ENCODE peak calls at places on chromosomes 6 and 20, in nine cellular contexts. J is left ventricle myocardium inferior, K is brain microvascular endothelial cell, O is GM23248, D is fibroblast of lung, F is spleen, N is colonic mucosa, Q is heart right ventricle, W is endothelial cell of umbilical vein. H is an unnamed sample.

GRCh38 chr20:20495719-20496474 is 128.0 kb downstream of the INSM1 start:
- DNase-seq in O (no peak), W (no peak), K (no peak), D (no peak), N (no peak), J (no peak), Q (no peak), F (no peak), H (no peak)

GRCh38 chr6:133646021-133646682 is 242.8 kb upstream of the TCF21 start:
- DNase-seq in N (no peak), K (peak; percentile 79), J (no peak), F (no peak), Q (no peak), O (peak; percentile 80), W (no peak), D (peak; percentile 86), H (no peak)

GRCh38 chr6:95784869-95785268 is 207.5 kb downstream of the MANEA start:
- DNase-seq in N (no peak), K (no peak), F (no peak), O (no peak), J (no peak), W (no peak), D (no peak), Q (no peak), H (no peak)

GRCh38 chr6:64459411-64459810 is 823.8 kb downstream of the PHF3 start:
- DNase-seq in N (no peak), K (no peak), F (no peak), D (no peak), Q (no peak), J (no peak), W (no peak), O (no peak), H (no peak)

GRCh38 chr6:56902551-56903464 is 52.1 kb upstream of the BEND6 start:
- DNase-seq in N (peak; percentile 30), J (no peak), Q (peak; percentile 9), D (peak; percentile 82), F (no peak), W (peak; percentile 49), O (peak; percentile 74), K (peak; percentile 18), H (no peak)

GRCh38 chr20:58691773-58692578 is 624 bp upstream of the NPEPL1 start:
- DNase-seq in J (peak; percentile 56), D (no peak), Q (peak; percentile 56), K (no peak), N (peak; percentile 34), O (peak; percentile 50), W (no peak), F (peak; percentile 91), H (peak; percentile 67)

GRCh38 chr6:73409395-73409794 is 14.8 kb downstream of the DDX43 start:
- DNase-seq in W (no peak), O (no peak), K (no peak), D (no peak), Q (no peak), N (no peak), J (no peak), F (no peak), H (no peak)

GRCh38 chr20:4937422-4938319 is 63.6 kb downstream of the SLC23A2 start:
- DNase-seq in Q (no peak), F (no peak), K (no peak), O (no peak), W (peak; percentile 52), D (no peak), N (no peak), J (no peak), H (no peak)

GRCh38 chr6:161584051-161584450 is 310.2 kb upstream of the AGPAT4 start:
- DNase-seq in Q (no peak), O (peak; percentile 48), N (no peak), D (peak; percentile 7), K (no peak), F (no peak), J (no peak), W (no peak), H (no peak)

DNA sequence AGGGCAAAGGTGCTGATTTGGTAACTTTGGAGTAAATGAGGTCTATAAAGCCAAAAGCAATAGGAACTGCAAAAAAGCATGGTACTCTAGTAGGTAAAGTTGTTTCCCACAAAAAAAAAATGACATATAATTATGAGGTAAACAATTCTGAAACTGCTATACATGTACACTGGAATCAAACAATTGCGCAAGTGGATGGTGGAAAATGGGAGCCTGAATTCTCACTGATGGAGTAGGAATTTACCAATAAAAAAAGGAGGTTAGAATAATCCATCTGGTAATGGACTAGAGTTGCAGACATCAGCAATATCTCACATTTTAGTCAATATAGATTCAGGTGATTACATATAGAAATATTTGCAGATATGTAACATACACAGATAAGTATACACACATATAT is 5.0 kb upstream of the KAT14 start:
- DNase-seq in O (no peak), K (no peak), D (no peak), W (no peak), J (no peak), N (no peak), F (no peak), Q (no peak), H (no peak)
- H3K4me3 ChIP-seq in O (no peak overlapping the region), K (no peak overlapping the region), D (no peak overlapping the region), W (no peak overlapping the region), J (no peak overlapping the region), N (no peak overlapping the region), F (no peak overlapping the region), Q (no peak overlapping the region), H (no peak overlapping the region)

GRCh38 chr6:46468611-46469010 is 22.6 kb downstream of the RCAN2 start:
- DNase-seq in F (no peak), O (peak; percentile 9), K (no peak), Q (no peak), W (no peak), J (no peak), D (no peak), N (no peak), H (no peak)
- H3K27ac ChIP-seq in F (no peak overlapping the region), O (no peak overlapping the region), K (no peak overlapping the region), Q (peak overlapping the region; percentile 57), W (no peak overlapping the region), J (peak overlapping the region; percentile 53), D (no peak overlapping the region), N (no peak overlapping the region), H (no peak overlapping the region)

GRCh38 chr20:47863531-47863930 is 78.2 kb upstream of the SULF2 start:
- DNase-seq in Q (no peak), K (no peak), N (no peak), J (no peak), F (no peak), W (peak; percentile 25), O (no peak), D (no peak), H (no peak)
- H3K4me3 ChIP-seq in Q (no peak overlapping the region), K (no peak overlapping the region), N (no peak overlapping the region), J (no peak overlapping the region), F (no peak overlapping the region), W (no peak overlapping the region), O (no peak overlapping the region), D (no peak overlapping the region), H (no peak overlapping the region)

GRCh38 chr20:10665791-10666190 is 8.0 kb downstream of the JAG1 start:
- DNase-seq in N (no peak), O (no peak), F (no peak), W (no peak), J (no peak), Q (no peak), D (no peak), K (no peak), H (no peak)

GRCh38 chr20:10667077-10667401 is 6.8 kb downstream of the JAG1 start:
- DNase-seq in K (no peak), N (no peak), D (peak; percentile 70), O (no peak), Q (peak; percentile 39), W (peak; percentile 89), J (no peak), F (peak; percentile 82), H (no peak)

GRCh38 chr20:10662661-10663458 is 10.9 kb downstream of the JAG1 start:
- DNase-seq in Q (no peak), D (no peak), N (no peak), K (no peak), W (no peak), J (no peak), O (no peak), F (no peak), H (peak; percentile 32)

GRCh38 chr20:10666221-10667076 is 7.3 kb downstream of the JAG1 start:
- DNase-seq in D (no peak), Q (no peak), N (no peak), K (no peak), W (peak; percentile 46), O (no peak), F (no peak), J (no peak), H (no peak)

GRCh38 chr20:10665027-10665561 is 8.7 kb downstream of the JAG1 start:
- DNase-seq in Q (no peak), W (peak; percentile 46), F (no peak), D (no peak), O (no peak), J (no peak), K (no peak), N (no peak), H (no peak)
- H3K27ac ChIP-seq in Q (peak overlapping the region; percentile 69), W (peak overlapping the region; percentile 94), F (no peak overlapping the region), D (no peak overlapping the region), O (no peak overlapping the region), J (peak overlapping the region; percentile 73), K (peak overlapping the region; percentile 79), N (peak overlapping the region; percentile 9), H (no peak overlapping the region)

GRCh38 chr20:46307999-46308257 is 370 bp downstream of the CDH22 start:
- DNase-seq in O (no peak), K (no peak), D (no peak), W (no peak), J (no peak), N (no peak), Q (no peak), F (no peak), H (no peak)
- H3K4me3 ChIP-seq in O (peak overlapping the region; percentile 51), K (no peak overlapping the region), D (no peak overlapping the region), W (no peak overlapping the region), J (peak overlapping the region; percentile 66), N (peak overlapping the region; percentile 27), Q (peak overlapping the region; percentile 31), F (peak overlapping the region; percentile 51), H (peak overlapping the region; percentile 38)

DNA sequence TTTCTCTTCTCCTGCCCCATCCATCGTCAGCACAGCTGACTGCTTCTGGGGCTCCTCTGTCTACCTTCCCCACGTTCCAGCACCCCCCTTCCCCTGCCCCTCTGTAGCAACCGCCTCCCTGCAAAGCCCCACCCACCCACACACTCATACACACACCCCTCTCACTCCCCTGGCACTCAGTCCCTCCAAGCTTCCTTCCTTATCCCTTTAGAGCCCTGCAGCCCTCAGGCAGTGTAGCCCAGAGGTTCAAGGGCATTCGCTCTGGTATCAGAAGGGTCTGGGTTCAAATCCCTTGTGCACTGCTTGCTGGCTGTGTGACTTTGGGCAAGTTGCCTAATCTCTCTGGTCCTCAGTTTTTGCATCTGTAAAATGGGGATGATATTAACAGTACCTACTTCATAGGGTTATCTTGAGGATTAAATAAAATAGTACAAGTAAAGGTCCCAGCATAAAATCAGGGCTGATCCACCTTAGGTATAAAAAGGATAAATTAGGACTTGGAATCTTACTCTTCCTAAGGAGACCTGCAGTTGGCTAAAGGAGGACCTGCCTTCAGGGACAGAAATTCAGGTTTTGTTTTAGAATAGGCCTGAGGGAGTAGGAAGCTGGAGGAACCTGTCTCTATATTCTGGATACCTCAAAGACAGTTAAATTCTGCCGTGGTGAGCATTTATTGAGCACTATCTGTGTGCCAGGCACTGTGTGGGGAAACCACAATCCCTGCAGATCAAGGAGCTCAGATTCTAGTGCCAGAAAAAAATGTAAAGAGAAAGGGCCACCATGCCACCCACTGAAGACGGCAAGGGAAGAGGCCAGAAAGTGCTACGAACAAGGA is 94.1 kb downstream of the SNX5 start:
- DNase-seq in W (no peak), Q (no peak), N (no peak), D (no peak), O (peak; percentile 12), J (no peak), K (no peak), F (no peak), H (no peak)
- H3K27ac ChIP-seq in W (no peak overlapping the region), Q (peak overlapping the region; percentile 24), N (peak overlapping the region; percentile 94), D (peak overlapping the region; percentile 70), O (peak overlapping the region; percentile 70), J (peak overlapping the region; percentile 54), K (no peak overlapping the region), F (no peak overlapping the region), H (peak overlapping the region; percentile 94)

H was measured in right lobe of liver.